ENCODE peak calls at places on chromosome 22, in four cellular contexts. S is brain microvascular endothelial cell; T is osteocyte; J is stimulated activated CD8-positive, alpha-beta memory T cell treated with anti-CD3 and anti-CD28 coated beads, Interleukin-12 subunit alpha, Interleukin-12 subunit beta, amount 100 ng/mL, for 1 hour. X is an unnamed sample.

GRCh38 chr22:41648431-41648830 is 27.3 kb downstream of the XRCC6 start:
- DNase-seq in J (no peak), T (no peak), S (no peak), X (no peak)

GRCh38 chr22:30290679-30291333 is 1.5 kb upstream of the CASTOR1 start:
- DNase-seq in T (no peak), S (peak; percentile 56), J (no peak), X (peak; percentile 38)

GRCh38 chr22:29478326-29479276 is 1.4 kb upstream of the NEFH start:
- DNase-seq in S (no peak), T (no peak), J (no peak), X (no peak)

GRCh38 chr22:45583504-45583903 is 80.8 kb downstream of the FBLN1 start:
- DNase-seq in S (no peak), T (no peak), J (no peak), X (no peak)

GRCh38 chr22:48748113-48748859 is 1079.4 kb downstream of the BRD1 start:
- DNase-seq in S (no peak), T (peak; percentile 84), J (no peak), X (no peak)

GRCh38 chr22:20238567-20239062 is 29.5 kb downstream of the RTN4R start:
- DNase-seq in S (no peak), T (no peak), J (peak; percentile 28), X (no peak)

GRCh38 chr22:24591286-24591830 is 1.5 kb downstream of the LRRC75B start:
- DNase-seq in S (no peak), J (no peak), T (no peak), X (no peak)

GRCh38 chr22:46747646-46748045 is 9.6 kb upstream of the CERK start:
- DNase-seq in S (no peak), J (no peak), T (no peak), X (no peak)

GRCh38 chr22:42932857-42933782 is 76.0 kb upstream of the ARFGAP3 start:
- DNase-seq in J (no peak), T (no peak), S (no peak), X (peak; percentile 41)

GRCh38 chr22:44898236-44898635 is 111.6 kb downstream of the PHF21B start:
- DNase-seq in T (peak; percentile 10), J (no peak), S (no peak), X (no peak)

GRCh38 chr22:42560781-42561180 is 7.0 kb downstream of the SERHL2 start:
- DNase-seq in J (no peak), T (no peak), S (no peak), X (no peak)

GRCh38 chr22:37485006-37485713 is 1.0 kb downstream of the MFNG start:
- DNase-seq in T (no peak), S (no peak), J (peak; percentile 39), X (no peak)

GRCh38 chr22:27474711-27475547 is 326.6 kb downstream of the MN1 start:
- DNase-seq in J (no peak), T (peak; percentile 88), S (peak; percentile 91), X (peak; percentile 96)

GRCh38 chr22:23305922-23306374 is 125.6 kb downstream of the BCR start:
- DNase-seq in S (peak; percentile 89), J (no peak), T (no peak), X (peak; percentile 53)

GRCh38 chr22:17540481-17540880 is 22.8 kb upstream of the SLC25A18 start:
- DNase-seq in S (no peak), T (no peak), J (no peak), X (no peak)

X was measured in astrocyte.